ENCODE peak calls at places on chromosomes 4 and X, in seven cellular contexts. O, U, X, D, N, J and W are unnamed samples.

GRCh38 chr4:9952415-9952950 is 68.8 kb downstream of the SLC2A9 start:
- DNase-seq in O (no peak), U (no peak), X (no peak), D (no peak), N (no peak), J (no peak), W (no peak)

GRCh38 chr4:100391913-100392312 is 125.9 kb downstream of the EMCN start:
- DNase-seq in O (no peak), U (peak), X (peak), D (no peak), N (no peak), J (peak), W (no peak)

GRCh38 chr4:150510176-150510875 is 71.6 kb upstream of the MAB21L2 start:
- DNase-seq in O (no peak), U (peak), X (peak), D (no peak), N (no peak), J (peak), W (no peak)

GRCh38 chr4:182805606-182806149 is 111.5 kb downstream of the DCTD start:
- DNase-seq in O (no peak), U (no peak), X (no peak), D (no peak), N (no peak), J (no peak), W (no peak)

GRCh38 chrX:110267874-110268273 is 50.0 kb downstream of the AMMECR1 start:
- DNase-seq in O (no peak), U (no peak), X (no peak), D (no peak), N (no peak), J (no peak), W (no peak)

GRCh38 chrX:20517565-20517964 is 250.9 kb upstream of the RPS6KA3 start:
- DNase-seq in O (no peak), U (no peak), X (no peak), D (no peak), N (no peak), J (peak), W (no peak)

GRCh38 chr4:86892639-86892965 is 380 bp upstream of the C4orf36 start:
- DNase-seq in O (no peak), U (no peak), X (peak), D (no peak), N (no peak), J (no peak), W (no peak)

GRCh38 chr4:11232004-11232403 is 196.7 kb downstream of the HS3ST1 start:
- DNase-seq in O (no peak), U (no peak), X (no peak), D (no peak), N (no peak), J (no peak), W (no peak)

GRCh38 chr4:56937262-56937661 is 29.6 kb downstream of the REST start:
- DNase-seq in O (no peak), U (peak), X (peak), D (no peak), N (no peak), J (peak), W (no peak)

GRCh38 chr4:179625391-179625790 is 2183.2 kb upstream of the AGA start:
- DNase-seq in O (no peak), U (peak), X (no peak), D (no peak), N (no peak), J (no peak), W (no peak)
- TF ChIP-seq CTCF in O (no peak), U (no peak), X (no peak), D (no peak), N (no peak), J (no peak), W (no peak)

DNA sequence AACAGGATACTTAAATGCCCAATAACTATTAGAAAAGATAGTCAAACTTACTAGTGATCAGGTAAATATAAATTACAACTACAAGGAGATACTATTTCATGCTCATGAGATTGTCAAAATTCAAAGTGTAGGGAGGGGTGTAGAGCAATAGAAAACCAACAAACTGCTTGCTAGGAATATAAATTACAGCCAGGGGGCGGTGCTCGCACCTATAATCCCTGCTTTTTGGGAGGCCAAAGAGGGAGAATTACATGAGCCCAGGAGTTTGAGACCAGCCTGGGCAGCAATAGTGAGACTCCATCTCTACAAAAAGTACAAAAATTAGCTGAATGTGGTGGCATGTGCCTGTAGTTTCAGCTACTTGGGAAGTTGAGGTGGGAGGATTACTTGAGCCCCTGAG is 556.5 kb upstream of the NR3C2 start:
- DNase-seq in O (no peak), U (no peak), X (no peak), D (no peak), N (no peak), J (peak), W (no peak)
- TF ChIP-seq CTCF in O (no peak), U (peak), X (peak), D (peak), N (peak), J (peak), W (no peak)

DNA sequence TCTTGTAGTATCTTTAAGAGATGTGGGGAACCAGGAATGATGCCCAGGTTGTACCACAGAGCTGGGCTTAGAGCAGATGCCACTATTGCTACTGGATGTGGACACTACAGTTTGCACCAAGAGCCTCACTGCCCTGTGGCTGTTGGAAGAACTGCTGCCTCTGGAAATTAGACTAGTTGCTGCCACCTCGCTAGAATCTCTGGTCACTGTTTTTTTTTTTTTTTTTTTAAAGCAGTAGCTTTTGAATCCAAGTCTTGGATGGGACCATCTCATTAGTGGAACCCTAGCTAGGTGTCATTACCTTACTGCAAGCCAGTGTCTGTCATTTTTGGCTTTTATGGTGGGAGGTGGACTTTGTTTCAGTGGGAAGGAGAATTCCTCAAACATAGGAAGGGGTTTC is 105.5 kb downstream of the ARHGAP10 start:
- DNase-seq in O (no peak), U (no peak), X (peak), D (no peak), N (no peak), J (no peak), W (no peak)
- TF ChIP-seq CTCF in O (no peak), U (no peak), X (peak), D (peak), N (no peak), J (peak), W (no peak)

GRCh38 chr4:73729534-73730165 is 10.7 kb upstream of the CXCL8 start:
- DNase-seq in O (peak), U (no peak), X (peak), D (peak), N (peak), J (peak), W (no peak)
- TF ChIP-seq CTCF in O (peak), U (peak), X (peak), D (peak), N (peak), J (peak), W (peak)

DNA sequence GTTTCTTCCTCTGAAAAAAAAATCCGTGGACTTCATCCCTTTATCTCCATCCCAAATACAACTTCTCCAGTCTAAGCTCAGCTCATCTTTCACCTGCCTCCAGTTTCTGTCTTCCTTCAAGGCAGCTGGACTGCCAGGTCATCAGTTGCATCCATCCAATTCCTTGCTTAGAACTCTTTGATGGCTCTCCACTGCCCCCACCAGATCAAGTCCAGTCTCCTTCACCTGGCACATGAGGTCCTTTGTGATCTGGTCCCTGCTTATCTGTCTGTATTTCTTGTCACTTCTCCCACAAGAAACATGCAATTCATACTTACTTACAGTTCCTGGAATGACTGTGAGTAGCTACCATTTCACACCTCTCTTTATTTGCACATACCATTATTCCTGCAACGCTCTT is 33.8 kb downstream of the OTUD6A start:
- DNase-seq in O (no peak), U (no peak), X (peak), D (no peak), N (no peak), J (peak), W (no peak)
- TF ChIP-seq CTCF in O (no peak), U (peak), X (peak), D (peak), N (no peak), J (peak), W (no peak)

GRCh38 chr4:62470020-62470419 is 1269.9 kb downstream of the ADGRL3 start:
- DNase-seq in O (no peak), U (no peak), X (no peak), D (no peak), N (no peak), J (no peak), W (no peak)

GRCh38 chr4:62470421-62470983 is 1270.4 kb downstream of the ADGRL3 start:
- DNase-seq in O (no peak), U (no peak), X (no peak), D (no peak), N (no peak), J (no peak), W (no peak)

GRCh38 chr4:62474802-62475201 is 1274.7 kb downstream of the ADGRL3 start:
- DNase-seq in O (no peak), U (no peak), X (no peak), D (no peak), N (no peak), J (no peak), W (no peak)
- TF ChIP-seq CTCF in O (no peak), U (no peak), X (no peak), D (no peak), N (no peak), J (no peak), W (no peak)

GRCh38 chr4:185638093-185638492 is 102.8 kb upstream of the PDLIM3 start:
- DNase-seq in O (no peak), U (no peak), X (no peak), D (no peak), N (no peak), J (no peak), W (no peak)

GRCh38 chr4:185644408-185644807 is 109.1 kb upstream of the PDLIM3 start:
- DNase-seq in O (no peak), U (no peak), X (no peak), D (no peak), N (no peak), J (no peak), W (no peak)

GRCh38 chr4:185642907-185643306 is 107.6 kb upstream of the PDLIM3 start:
- DNase-seq in O (no peak), U (no peak), X (no peak), D (no peak), N (no peak), J (no peak), W (no peak)

GRCh38 chr4:185638548-185639301 is 103.4 kb upstream of the PDLIM3 start:
- DNase-seq in O (no peak), U (no peak), X (no peak), D (no peak), N (no peak), J (peak), W (no peak)

GRCh38 chr4:185640809-185641675 is 105.7 kb upstream of the PDLIM3 start:
- DNase-seq in O (no peak), U (peak), X (peak), D (no peak), N (peak), J (peak), W (no peak)
- TF ChIP-seq CTCF in O (peak), U (peak), X (peak), D (peak), N (no peak), J (peak), W (peak)

GRCh38 chrX:16666541-16666940 is 16.6 kb downstream of the S100G start:
- DNase-seq in O (no peak), U (no peak), X (peak), D (no peak), N (no peak), J (peak), W (no peak)

GRCh38 chrX:16665089-16665488 is 15.1 kb downstream of the S100G start:
- DNase-seq in O (no peak), U (no peak), X (peak), D (no peak), N (no peak), J (peak), W (no peak)

GRCh38 chrX:16671005-16671404 is 21.0 kb downstream of the S100G start:
- DNase-seq in O (no peak), U (no peak), X (no peak), D (no peak), N (peak), J (peak), W (no peak)
- TF ChIP-seq CTCF in O (no peak), U (peak), X (peak), D (peak), N (peak), J (peak), W (no peak)